ENCODE peak calls at places on chromosomes 13 and 19, in six cellular contexts. One of them, this sample, is unnamed.

GRCh38 chr13:41127746-41128145 is 4.9 kb downstream of the KBTBD6 start:
- DNase-seq in colonic mucosa: no peak
- DNase-seq in fibroblast of lung: no peak
- DNase-seq in IMR-90: no peak
- DNase-seq in testis: no peak
- DNase-seq in heart right ventricle: no peak
- DNase-seq in this sample: no peak

GRCh38 chr13:105307776-105308175 is 1227.7 kb downstream of the EFNB2 start:
- DNase-seq in colonic mucosa: no peak
- DNase-seq in fibroblast of lung: no peak
- DNase-seq in IMR-90: no peak
- DNase-seq in testis: no peak
- DNase-seq in heart right ventricle: no peak
- DNase-seq in this sample: no peak

GRCh38 chr13:86933676-86934075 is 737.5 kb upstream of the SLITRK5 start:
- DNase-seq in colonic mucosa: no peak
- DNase-seq in fibroblast of lung: no peak
- DNase-seq in IMR-90: no peak
- DNase-seq in testis: no peak
- DNase-seq in heart right ventricle: no peak
- DNase-seq in this sample: no peak

GRCh38 chr13:113437408-113438010 is 15.8 kb downstream of the ADPRHL1 start:
- DNase-seq in colonic mucosa: no peak
- DNase-seq in fibroblast of lung: no peak
- DNase-seq in IMR-90: peak; percentile 7
- DNase-seq in testis: no peak
- DNase-seq in heart right ventricle: no peak
- DNase-seq in this sample: no peak

GRCh38 chr13:99436013-99436412 is 65.3 kb upstream of the TM9SF2 start:
- DNase-seq in colonic mucosa: no peak
- DNase-seq in fibroblast of lung: no peak
- DNase-seq in IMR-90: no peak
- DNase-seq in testis: no peak
- DNase-seq in heart right ventricle: no peak
- DNase-seq in this sample: no peak

GRCh38 chr13:34349091-34349722 is 531.3 kb downstream of the RFC3 start:
- DNase-seq in colonic mucosa: peak; percentile 35
- DNase-seq in fibroblast of lung: peak; percentile 100
- DNase-seq in IMR-90: peak; percentile 89
- DNase-seq in testis: peak; percentile 67
- DNase-seq in heart right ventricle: peak; percentile 77
- DNase-seq in this sample: peak; percentile 71

GRCh38 chr19:720691-721160 is 12.0 kb downstream of the PALM start:
- DNase-seq in colonic mucosa: no peak
- DNase-seq in fibroblast of lung: no peak
- DNase-seq in IMR-90: no peak
- DNase-seq in testis: peak; percentile 67
- DNase-seq in heart right ventricle: no peak
- DNase-seq in this sample: no peak

GRCh38 chr13:27170221-27170520 is 1.4 kb downstream of the USP12 start:
- DNase-seq in colonic mucosa: no peak
- DNase-seq in fibroblast of lung: peak; percentile 79
- DNase-seq in IMR-90: peak; percentile 84
- DNase-seq in testis: no peak
- DNase-seq in heart right ventricle: no peak
- DNase-seq in this sample: no peak

GRCh38 chr19:51470966-51471365 is 7.4 kb upstream of the CEACAM18 start:
- DNase-seq in colonic mucosa: no peak
- DNase-seq in fibroblast of lung: no peak
- DNase-seq in IMR-90: no peak
- DNase-seq in testis: no peak
- DNase-seq in heart right ventricle: no peak
- DNase-seq in this sample: no peak

GRCh38 chr19:19280561-19280960 is 7.5 kb upstream of the TM6SF2 start:
- DNase-seq in colonic mucosa: no peak
- DNase-seq in fibroblast of lung: peak; percentile 18
- DNase-seq in IMR-90: peak; percentile 5
- DNase-seq in testis: no peak
- DNase-seq in heart right ventricle: no peak
- DNase-seq in this sample: no peak

GRCh38 chr19:10142701-10143375 is 23.1 kb upstream of the EIF3G start:
- DNase-seq in colonic mucosa: no peak
- DNase-seq in fibroblast of lung: no peak
- DNase-seq in IMR-90: no peak
- DNase-seq in testis: no peak
- DNase-seq in heart right ventricle: no peak
- DNase-seq in this sample: no peak

GRCh38 chr13:64314286-64314685 is 2898.6 kb upstream of the PCDH20 start:
- DNase-seq in colonic mucosa: no peak
- DNase-seq in fibroblast of lung: peak; percentile 56
- DNase-seq in IMR-90: peak; percentile 61
- DNase-seq in testis: no peak
- DNase-seq in heart right ventricle: no peak
- DNase-seq in this sample: no peak

GRCh38 chr13:44132710-44133109 is 240.9 kb upstream of the SERP2 start:
- DNase-seq in colonic mucosa: no peak
- DNase-seq in fibroblast of lung: peak; percentile 80
- DNase-seq in IMR-90: peak; percentile 71
- DNase-seq in testis: peak; percentile 39
- DNase-seq in heart right ventricle: peak; percentile 79
- DNase-seq in this sample: peak; percentile 70

GRCh38 chr13:44465318-44465717 is 91.7 kb downstream of the SERP2 start:
- DNase-seq in colonic mucosa: no peak
- DNase-seq in fibroblast of lung: peak; percentile 39
- DNase-seq in IMR-90: peak; percentile 55
- DNase-seq in testis: no peak
- DNase-seq in heart right ventricle: no peak
- DNase-seq in this sample: no peak

GRCh38 chr13:30173301-30173605 is 134.1 kb downstream of the KATNAL1 start:
- DNase-seq in colonic mucosa: no peak
- DNase-seq in fibroblast of lung: no peak
- DNase-seq in IMR-90: no peak
- DNase-seq in testis: no peak
- DNase-seq in heart right ventricle: no peak
- DNase-seq in this sample: no peak

GRCh38 chr13:50104493-50104892 is 89.2 kb downstream of the KCNRG start:
- DNase-seq in colonic mucosa: no peak
- DNase-seq in fibroblast of lung: peak; percentile 66
- DNase-seq in IMR-90: peak; percentile 46
- DNase-seq in testis: no peak
- DNase-seq in heart right ventricle: no peak
- DNase-seq in this sample: no peak

GRCh38 chr19:39407644-39408391 is 1.2 kb downstream of the ZFP36 start:
- DNase-seq in colonic mucosa: peak; percentile 54
- DNase-seq in fibroblast of lung: no peak
- DNase-seq in IMR-90: no peak
- DNase-seq in testis: no peak
- DNase-seq in heart right ventricle: peak; percentile 37
- DNase-seq in this sample: peak; percentile 56

GRCh38 chr19:926595-927043 is 784 bp downstream of the ARID3A start:
- DNase-seq in colonic mucosa: peak; percentile 70
- DNase-seq in fibroblast of lung: no peak
- DNase-seq in IMR-90: no peak
- DNase-seq in testis: no peak
- DNase-seq in heart right ventricle: peak; percentile 63
- DNase-seq in this sample: peak; percentile 70

DNA sequence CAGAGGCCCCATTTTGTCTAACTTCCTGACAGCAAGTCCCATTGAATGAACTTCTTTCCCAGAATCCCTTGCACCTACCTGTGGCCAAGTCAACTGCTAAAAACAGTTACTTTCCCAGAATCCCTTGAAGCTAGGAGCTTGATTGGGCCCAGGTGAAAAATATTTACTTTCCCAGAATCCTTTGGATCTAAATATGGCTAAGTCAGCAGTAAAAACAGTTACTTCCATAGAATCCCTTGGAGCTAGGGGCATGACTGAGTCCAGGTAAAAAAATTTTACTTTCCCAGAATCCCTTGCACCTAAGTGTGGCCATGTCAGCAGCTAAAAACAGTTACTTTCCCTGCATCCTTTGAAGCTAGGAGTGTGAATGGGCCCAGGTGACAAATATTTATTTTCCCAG is 13.2 kb upstream of the MEIS3 start:
- DNase-seq in colonic mucosa: no peak
- DNase-seq in fibroblast of lung: no peak
- DNase-seq in IMR-90: no peak
- DNase-seq in testis: no peak
- DNase-seq in heart right ventricle: no peak
- DNase-seq in this sample: no peak
- H3K4me1 ChIP-seq in colonic mucosa: peaks cover 8% of the 10 kb centered on the region
- H3K4me1 ChIP-seq in fibroblast of lung: peaks cover 11% of the 10 kb centered on the region
- H3K4me1 ChIP-seq in IMR-90: peaks cover 3% of the 10 kb centered on the region
- H3K4me1 ChIP-seq in testis: peaks cover 8% of the 10 kb centered on the region
- H3K4me1 ChIP-seq in heart right ventricle: peaks cover 14% of the 10 kb centered on the region
- H3K4me1 ChIP-seq in this sample: peaks cover 32% of the 10 kb centered on the region

GRCh38 chr19:6534451-6535093 is 3.7 kb downstream of the TNFSF9 start:
- DNase-seq in colonic mucosa: no peak
- DNase-seq in fibroblast of lung: no peak
- DNase-seq in IMR-90: no peak
- DNase-seq in testis: no peak
- DNase-seq in heart right ventricle: no peak
- DNase-seq in this sample: no peak

GRCh38 chr19:6533000-6533328 is 2.1 kb downstream of the TNFSF9 start:
- DNase-seq in colonic mucosa: no peak
- DNase-seq in fibroblast of lung: no peak
- DNase-seq in IMR-90: no peak
- DNase-seq in testis: no peak
- DNase-seq in heart right ventricle: no peak
- DNase-seq in this sample: no peak

GRCh38 chr19:6535558-6536137 is 4.8 kb downstream of the TNFSF9 start:
- DNase-seq in colonic mucosa: no peak
- DNase-seq in fibroblast of lung: no peak
- DNase-seq in IMR-90: no peak
- DNase-seq in testis: no peak
- DNase-seq in heart right ventricle: no peak
- DNase-seq in this sample: no peak

GRCh38 chr19:6532244-6532999 is 1.6 kb downstream of the TNFSF9 start:
- DNase-seq in colonic mucosa: no peak
- DNase-seq in fibroblast of lung: no peak
- DNase-seq in IMR-90: no peak
- DNase-seq in testis: no peak
- DNase-seq in heart right ventricle: no peak
- DNase-seq in this sample: no peak

GRCh38 chr19:6533746-6534418 is 3.1 kb downstream of the TNFSF9 start:
- DNase-seq in colonic mucosa: no peak
- DNase-seq in fibroblast of lung: no peak
- DNase-seq in IMR-90: no peak
- DNase-seq in testis: no peak
- DNase-seq in heart right ventricle: no peak
- DNase-seq in this sample: no peak
- H3K36me3 ChIP-seq in colonic mucosa: no peaks in the 10 kb centered on the region
- H3K36me3 ChIP-seq in fibroblast of lung: no peaks in the 10 kb centered on the region
- H3K36me3 ChIP-seq in IMR-90: no peaks in the 10 kb centered on the region
- H3K36me3 ChIP-seq in testis: no peaks in the 10 kb centered on the region
- H3K36me3 ChIP-seq in heart right ventricle: no peaks in the 10 kb centered on the region
- H3K36me3 ChIP-seq in this sample: peaks cover 8% of the 10 kb centered on the region

GRCh38 chr19:42293539-42293938 is 8.4 kb upstream of the PRR19 start:
- DNase-seq in colonic mucosa: no peak
- DNase-seq in fibroblast of lung: no peak
- DNase-seq in IMR-90: no peak
- DNase-seq in testis: no peak
- DNase-seq in heart right ventricle: no peak
- DNase-seq in this sample: no peak
- TF ChIP-seq CTCF in colonic mucosa: no peak
- TF ChIP-seq CTCF in fibroblast of lung: no peak
- TF ChIP-seq CTCF in IMR-90: no peak
- TF ChIP-seq CTCF in testis: no peak
- TF ChIP-seq CTCF in heart right ventricle: no peak
- TF ChIP-seq CTCF in this sample: no peak

GRCh38 chr19:43782689-43783231 is 2.0 kb upstream of the KCNN4 start:
- DNase-seq in colonic mucosa: peak; percentile 85
- DNase-seq in fibroblast of lung: no peak
- DNase-seq in IMR-90: no peak
- DNase-seq in testis: no peak
- DNase-seq in heart right ventricle: no peak
- DNase-seq in this sample: no peak

GRCh38 chr19:43783636-43784035 is 2.9 kb upstream of the KCNN4 start:
- DNase-seq in colonic mucosa: no peak
- DNase-seq in fibroblast of lung: no peak
- DNase-seq in IMR-90: no peak
- DNase-seq in testis: no peak
- DNase-seq in heart right ventricle: no peak
- DNase-seq in this sample: no peak

GRCh38 chr19:43780706-43781525 is at the start of gene KCNN4:
- DNase-seq in colonic mucosa: peak; percentile 81
- DNase-seq in fibroblast of lung: peak; percentile 91
- DNase-seq in IMR-90: peak; percentile 67
- DNase-seq in testis: no peak
- DNase-seq in heart right ventricle: no peak
- DNase-seq in this sample: no peak

GRCh38 chr19:43782311-43782660 is 1.5 kb upstream of the KCNN4 start:
- DNase-seq in colonic mucosa: no peak
- DNase-seq in fibroblast of lung: no peak
- DNase-seq in IMR-90: no peak
- DNase-seq in testis: no peak
- DNase-seq in heart right ventricle: no peak
- DNase-seq in this sample: no peak

DNA sequence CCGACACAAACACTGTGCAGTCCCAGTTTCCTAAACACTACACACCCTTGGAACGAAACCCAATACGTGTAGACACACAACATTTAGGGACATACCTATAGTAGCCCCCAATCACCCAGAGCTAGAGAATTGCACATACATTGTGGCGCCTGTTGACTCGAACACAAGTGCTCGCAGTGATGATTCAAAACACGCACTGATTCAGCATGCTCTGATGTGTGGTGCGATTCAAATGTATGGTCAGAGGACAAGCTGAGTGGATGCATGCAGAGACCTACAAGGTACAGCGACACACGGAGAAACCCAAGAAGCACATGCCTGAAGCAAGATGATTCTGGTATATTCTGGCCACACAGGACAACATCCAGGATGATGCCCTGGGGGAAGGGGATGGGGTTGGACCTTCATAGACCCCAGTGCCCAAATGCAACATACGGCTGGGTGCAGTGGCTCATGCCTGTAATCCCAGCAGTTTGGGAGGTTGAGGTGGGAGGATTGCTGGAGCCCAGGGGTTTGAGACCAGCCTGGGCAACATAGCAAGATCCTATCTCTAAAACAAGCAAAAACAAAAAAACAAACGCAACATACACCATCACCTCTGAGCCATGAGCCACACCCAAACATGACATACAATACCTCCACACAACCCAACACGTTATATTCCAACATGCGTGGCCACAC is 997 bp upstream of the KCNN4 start:
- DNase-seq in colonic mucosa: no peak
- DNase-seq in fibroblast of lung: no peak
- DNase-seq in IMR-90: no peak
- DNase-seq in testis: no peak
- DNase-seq in heart right ventricle: no peak
- DNase-seq in this sample: no peak
- H3K4me1 ChIP-seq in colonic mucosa: peaks cover 24% of the 10 kb centered on the region
- H3K4me1 ChIP-seq in fibroblast of lung: peaks cover 17% of the 10 kb centered on the region
- H3K4me1 ChIP-seq in IMR-90: peaks cover 12% of the 10 kb centered on the region
- H3K4me1 ChIP-seq in testis: no peaks in the 10 kb centered on the region
- H3K4me1 ChIP-seq in heart right ventricle: no peaks in the 10 kb centered on the region
- H3K4me1 ChIP-seq in this sample: peaks cover 15% of the 10 kb centered on the region

This sample was measured in left ventricle myocardium inferior.